ENCODE peak calls at places on chromosome 9, in seven cellular contexts. L is NCI-H2171 treated with DMSO at 0.1 percent for 48 hours; N is ELR; G is ascending aorta; Y is stimulated activated naive B cell treated with anti-CD40 and anti-IgM and Interleukin-4, amounts not matched to agents 10 μg/mL and 1 μg/mL and 100 μg/mL, for 72 hours; U is sciatic nerve; P is small intestine. A is an unnamed sample.

GRCh38 chr9:105127863-105128220 is 116.6 kb upstream of the SLC44A1 start:
- DNase-seq in G (no peak), Y (no peak), P (peak; percentile 73), L (no peak), N (peak; percentile 82), U (no peak), A (no peak)

GRCh38 chr9:129567842-129568559 is 52.9 kb downstream of the C9orf50 start:
- DNase-seq in U (no peak), G (peak; percentile 76), P (no peak), N (peak; percentile 74), Y (no peak), L (peak; percentile 66), A (no peak)

GRCh38 chr9:23556459-23556858 is 269.6 kb downstream of the ELAVL2 start:
- DNase-seq in G (no peak), P (no peak), Y (no peak), L (no peak), U (no peak), N (no peak), A (no peak)

GRCh38 chr9:124835026-124835501 is 18.2 kb upstream of the WDR38 start:
- DNase-seq in P (peak; percentile 88), U (peak; percentile 91), L (peak; percentile 91), G (no peak), Y (no peak), N (peak; percentile 53), A (peak; percentile 92)

GRCh38 chr9:134061688-134062371 is 6.0 kb downstream of the BRD3 start:
- DNase-seq in G (peak; percentile 57), N (no peak), P (no peak), L (no peak), Y (no peak), U (no peak), A (peak; percentile 21)

GRCh38 chr9:69380811-69381210 is 55.8 kb downstream of the ENTREP1 start:
- DNase-seq in L (no peak), P (no peak), N (peak; percentile 37), U (no peak), G (no peak), Y (no peak), A (no peak)

GRCh38 chr9:126860757-126861466 is 473 bp downstream of the ZBTB34 start:
- DNase-seq in U (no peak), L (no peak), G (peak; percentile 73), Y (peak; percentile 6), P (peak; percentile 30), N (peak; percentile 42), A (no peak)

GRCh38 chr9:21455320-21455719 is 15.1 kb downstream of the IFNA1 start:
- DNase-seq in U (no peak), G (no peak), L (no peak), N (peak; percentile 61), Y (no peak), P (peak; percentile 24), A (peak; percentile 50)